ENCODE peak calls at places on chromosomes 5 and 9, in seven cellular contexts. K, H, F, A, M, N and Y are unnamed samples.

GRCh38 chr9:27371382-27371781 is 74.4 kb upstream of the EQTN start:
- DNase-seq in N (no peak), K (no peak), F (peak; percentile 22), A (peak; percentile 67), M (no peak), H (peak; percentile 63), Y (no peak)

GRCh38 chr9:129285979-129286772 is 108.1 kb upstream of the IER5L start:
- DNase-seq in K (peak; percentile 54), A (no peak), N (no peak), F (no peak), H (no peak), M (no peak), Y (peak; percentile 3)

GRCh38 chr5:149464796-149465489 is 85.9 kb upstream of the IL17B start:
- DNase-seq in F (no peak), K (no peak), A (no peak), N (peak; percentile 46), H (peak; percentile 65), M (peak; percentile 63), Y (no peak)

GRCh38 chr5:90109285-90109684 is 300.3 kb downstream of the CETN3 start:
- DNase-seq in F (no peak), H (no peak), K (no peak), N (no peak), A (no peak), M (no peak), Y (no peak)

GRCh38 chr5:107955321-107955720 is 284.6 kb upstream of the EFNA5 start:
- DNase-seq in N (no peak), A (no peak), F (no peak), M (no peak), K (no peak), H (no peak), Y (no peak)

GRCh38 chr9:69324549-69325401 is at the start of gene ENTREP1:
- DNase-seq in A (peak; percentile 51), H (peak; percentile 75), M (peak; percentile 70), F (peak; percentile 24), K (peak; percentile 69), N (peak; percentile 75), Y (no peak)

GRCh38 chr9:86766912-86767311 is 180.4 kb downstream of the GAS1 start:
- DNase-seq in M (no peak), F (peak; percentile 75), A (no peak), K (no peak), N (no peak), H (peak; percentile 11), Y (no peak)

GRCh38 chr5:21171038-21171437 is 1183.0 kb upstream of the CDH18 start:
- DNase-seq in H (no peak), K (no peak), M (no peak), A (no peak), N (no peak), F (no peak), Y (no peak)

GRCh38 chr9:124940894-124941688 is at the start of gene GOLGA1:
- DNase-seq in H (peak; percentile 98), M (peak; percentile 97), A (peak; percentile 94), N (peak; percentile 96), K (peak; percentile 98), F (peak; percentile 80), Y (peak; percentile 89)

GRCh38 chr5:57249251-57249874 is 75.5 kb downstream of the GPBP1 start:
- DNase-seq in K (no peak), M (no peak), A (no peak), H (no peak), N (no peak), F (no peak), Y (no peak)

GRCh38 chr5:134406390-134406789 is 5.3 kb downstream of the CDKN2AIPNL start:
- DNase-seq in N (no peak), H (no peak), K (no peak), F (no peak), A (no peak), M (no peak), Y (no peak)

DNA sequence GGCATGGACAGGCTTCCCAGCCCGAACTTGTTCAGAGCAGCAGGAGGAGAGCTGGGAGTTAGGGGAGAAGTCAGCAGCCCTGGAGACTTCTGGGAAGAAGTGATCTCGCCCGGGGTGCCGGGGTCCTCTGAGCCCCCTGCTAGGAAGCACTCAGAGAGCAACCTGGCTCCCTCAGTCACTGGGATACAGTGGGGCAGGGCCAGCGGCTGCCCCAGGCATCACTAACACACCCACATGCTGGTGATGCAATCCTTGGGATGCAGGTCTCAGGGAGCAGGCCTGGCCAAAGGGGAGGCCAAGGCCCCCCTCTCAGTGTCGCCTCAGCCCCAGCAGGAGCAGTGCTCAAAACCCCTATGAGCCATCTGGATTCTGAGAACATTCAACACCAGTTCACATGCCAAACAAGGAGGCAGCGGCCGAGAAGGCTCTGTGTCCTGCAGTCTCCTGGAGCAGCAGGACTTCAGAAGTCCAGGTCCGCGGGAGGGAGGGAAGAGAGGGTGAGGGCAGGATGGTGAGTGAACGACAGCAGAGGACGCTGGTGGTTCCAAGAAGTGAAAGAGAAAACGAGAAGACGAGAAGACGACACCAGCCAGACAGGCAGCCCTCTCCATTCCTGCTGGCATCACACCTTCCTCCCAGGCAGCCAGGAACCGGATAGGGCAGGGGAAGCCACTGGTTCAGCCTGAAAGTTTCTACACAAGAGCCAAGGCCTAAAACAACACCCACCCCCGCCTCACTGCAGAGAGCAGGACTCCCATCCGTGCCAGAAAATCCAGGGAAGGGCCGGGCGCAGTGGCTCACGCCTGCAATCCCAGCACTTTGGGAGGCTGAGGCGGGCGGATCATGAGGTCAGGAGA is 2.3 kb downstream of the PNPLA7 start:
- DNase-seq in M (no peak), K (no peak), H (no peak), N (no peak), F (no peak), A (no peak), Y (no peak)
- H3K27ac ChIP-seq in M (peak overlapping the region; percentile 7), K (peak overlapping the region; percentile 92), H (no peak overlapping the region), N (no peak overlapping the region), F (no peak overlapping the region), A (no peak overlapping the region), Y (no peak overlapping the region)

DNA sequence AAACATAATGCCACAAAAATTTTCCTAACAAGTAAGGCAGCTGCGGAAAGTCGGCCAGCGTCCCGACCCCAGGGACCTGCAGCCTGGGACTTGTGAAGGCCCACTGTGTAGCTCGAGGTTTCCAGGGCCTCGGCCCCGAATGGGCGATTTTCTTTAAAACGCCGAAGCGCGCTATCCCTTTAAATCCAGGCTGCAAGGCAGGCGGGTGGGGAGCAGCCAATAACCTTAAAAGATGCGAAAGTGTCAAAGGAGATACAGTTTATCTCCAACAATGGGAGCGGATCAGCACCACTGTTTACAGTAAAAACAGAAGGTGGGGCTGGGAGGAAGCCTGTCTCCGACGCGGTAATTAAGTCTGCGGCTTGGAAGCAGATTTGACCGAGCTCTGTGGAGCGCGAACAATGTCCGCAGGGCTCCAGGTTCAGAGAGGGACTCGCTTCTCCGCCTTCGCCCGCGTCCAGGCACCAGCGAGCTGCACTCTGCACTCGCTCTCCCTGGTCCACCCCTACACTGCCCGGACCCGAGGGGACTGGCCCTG is 1.6 kb upstream of the ZSWIM6 start:
- DNase-seq in N (peak; percentile 27), H (peak; percentile 64), A (peak; percentile 69), K (peak; percentile 69), M (peak; percentile 46), F (no peak), Y (no peak)
- TF ChIP-seq POLR2A in N (no peak), H (no peak), A (no peak), K (no peak), M (no peak), F (no peak), Y (no peak)

GRCh38 chr9:36319183-36319582 is 60.9 kb upstream of the GNE start:
- DNase-seq in A (no peak), H (no peak), F (no peak), K (no peak), M (no peak), N (no peak), Y (no peak)
- H3K4me1 ChIP-seq in A (peaks cover 64% of the 10 kb centered on the region), H (peaks cover 43% of the 10 kb centered on the region), F (peaks cover 13% of the 10 kb centered on the region), K (peaks cover 5% of the 10 kb centered on the region), M (no peaks in the 10 kb centered on the region), N (no peaks in the 10 kb centered on the region), Y (no peaks in the 10 kb centered on the region)

DNA sequence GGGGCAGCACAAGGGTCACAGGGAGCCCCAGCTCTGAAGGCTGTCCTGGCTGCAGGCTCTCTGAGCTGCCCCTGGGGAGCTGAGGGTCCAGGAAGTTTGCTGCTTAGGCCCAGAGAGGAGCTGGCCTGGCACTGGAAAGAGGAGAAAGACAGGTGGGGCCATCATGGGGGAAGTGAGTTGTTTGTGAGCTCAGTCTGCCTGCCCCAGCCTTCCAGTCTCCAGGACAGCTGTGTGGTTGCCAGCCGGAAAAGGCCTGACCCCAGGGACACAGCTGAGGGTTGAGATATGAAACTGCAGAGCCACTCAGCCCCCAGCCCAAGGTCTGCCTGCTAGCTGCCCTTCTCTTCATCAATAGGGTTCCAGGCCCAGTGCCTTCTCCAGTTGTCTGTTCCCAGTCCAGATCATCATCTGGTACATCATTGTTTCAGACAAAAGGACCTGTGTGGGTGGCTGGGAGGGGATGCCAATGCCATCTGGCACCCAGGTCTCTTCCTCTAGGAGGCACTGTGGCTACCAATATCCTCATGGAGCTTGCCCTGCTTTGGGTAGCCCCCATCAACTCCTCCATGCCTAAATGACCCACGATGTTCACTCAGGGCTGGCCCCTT is 4.2 kb upstream of the DDX41 start:
- DNase-seq in M (no peak), N (no peak), K (no peak), H (no peak), F (no peak), A (no peak), Y (no peak)
- H3K27ac ChIP-seq in M (no peak overlapping the region), N (no peak overlapping the region), K (no peak overlapping the region), H (no peak overlapping the region), F (no peak overlapping the region), A (no peak overlapping the region), Y (no peak overlapping the region)

GRCh38 chr9:134390947-134391318 is 64.7 kb downstream of the RXRA start:
- DNase-seq in H (no peak), M (no peak), A (no peak), K (no peak), N (no peak), F (no peak), Y (no peak)
- TF ChIP-seq POLR2A in H (no peak), M (no peak), A (no peak), K (no peak), N (no peak), F (no peak), Y (no peak)